ENCODE peak calls at places on chromosomes 13 and 19, in five cellular contexts. X is psoas muscle, R is adrenal gland, Z is colonic mucosa, S is ovary. J is an unnamed sample.

GRCh38 chr13:48749699-48750473 is 96.2 kb downstream of the CYSLTR2 start:
- DNase-seq in X (peak; percentile 85), R (peak; percentile 95), Z (peak; percentile 71), S (peak; percentile 79), J (peak; percentile 59)

GRCh38 chr13:110748271-110748670 is 34.8 kb downstream of the ING1 start:
- DNase-seq in X (no peak), R (no peak), Z (no peak), S (no peak), J (no peak)

GRCh38 chr19:10431254-10431942 is 11.1 kb downstream of the PDE4A start:
- DNase-seq in X (peak; percentile 53), R (no peak), Z (peak; percentile 50), S (no peak), J (peak; percentile 68)

GRCh38 chr13:20487927-20488326 is 37.7 kb downstream of the CRYL1 start:
- DNase-seq in X (no peak), R (no peak), Z (no peak), S (no peak), J (no peak)

GRCh38 chr19:42048992-42049391 is 21.0 kb downstream of the GRIK5 start:
- DNase-seq in X (no peak), R (no peak), Z (peak; percentile 64), S (no peak), J (peak; percentile 54)

GRCh38 chr19:12796146-12797071 is 5.1 kb downstream of the JUNB start:
- DNase-seq in X (peak; percentile 71), R (peak; percentile 82), Z (peak; percentile 83), S (peak; percentile 73), J (peak; percentile 79)

GRCh38 chr13:99085139-99085845 is 107.4 kb upstream of the DOCK9 start:
- DNase-seq in X (no peak), R (no peak), Z (peak; percentile 22), S (peak; percentile 13), J (no peak)

GRCh38 chr13:104140557-104140956 is 1074.3 kb upstream of the SLC10A2 start:
- DNase-seq in X (no peak), R (no peak), Z (no peak), S (no peak), J (no peak)

GRCh38 chr13:76854894-76855293 is 31.3 kb downstream of the KCTD12 start:
- DNase-seq in X (no peak), R (no peak), Z (no peak), S (no peak), J (no peak)

GRCh38 chr19:41541990-41542584 is 33.9 kb upstream of the CEACAM21 start:
- DNase-seq in X (peak; percentile 47), R (no peak), Z (peak; percentile 76), S (no peak), J (peak; percentile 83)

GRCh38 chr13:103187621-103188020 is 121.4 kb upstream of the SLC10A2 start:
- DNase-seq in X (no peak), R (no peak), Z (no peak), S (no peak), J (no peak)

GRCh38 chr13:32315255-32316029 is at the start of the genes BRCA2 and ZAR1L:
- DNase-seq in X (peak; percentile 89), R (peak; percentile 87), Z (peak; percentile 87), S (peak; percentile 79), J (peak; percentile 93)

GRCh38 chr13:22789027-22789593 is 391.7 kb upstream of the SGCG start:
- DNase-seq in X (no peak), R (no peak), Z (no peak), S (no peak), J (no peak)

GRCh38 chr13:28611021-28611420 is 47.9 kb upstream of the POMP start:
- DNase-seq in X (no peak), R (no peak), Z (no peak), S (no peak), J (no peak)

GRCh38 chr19:2273356-2274184 is 8.4 kb downstream of the PEAK3 start:
- DNase-seq in X (peak; percentile 84), R (peak; percentile 70), Z (peak; percentile 82), S (peak; percentile 65), J (peak; percentile 91)

GRCh38 chr13:42274386-42275097 is 2.6 kb downstream of the AKAP11 start:
- DNase-seq in X (no peak), R (no peak), Z (no peak), S (no peak), J (no peak)

GRCh38 chr19:11422163-11423068 is 3.3 kb upstream of the RGL3 start:
- DNase-seq in X (peak; percentile 70), R (peak; percentile 68), Z (peak; percentile 90), S (peak; percentile 48), J (peak; percentile 92)

GRCh38 chr19:2517881-2518601 is 42.1 kb downstream of the GADD45B start:
- DNase-seq in X (no peak), R (no peak), Z (no peak), S (no peak), J (no peak)

GRCh38 chr13:34128661-34129060 is 310.7 kb downstream of the RFC3 start:
- DNase-seq in X (no peak), R (no peak), Z (no peak), S (no peak), J (no peak)

GRCh38 chr19:294819-295686 is 3.9 kb upstream of the PLPP2 start:
- DNase-seq in X (no peak), R (no peak), Z (peak; percentile 42), S (no peak), J (peak; percentile 72)

GRCh38 chr19:56477429-56478338 is 539 bp upstream of the ZNF667 start:
- DNase-seq in X (peak; percentile 94), R (peak; percentile 96), Z (peak; percentile 87), S (peak; percentile 89), J (peak; percentile 84)

GRCh38 chr19:50050406-50051223 is 24.8 kb downstream of the ZNF473 start:
- DNase-seq in X (peak; percentile 84), R (peak; percentile 71), Z (peak; percentile 83), S (peak; percentile 70), J (peak; percentile 80)

GRCh38 chr19:55681131-55682087 is 6.4 kb downstream of the EPN1 start:
- DNase-seq in X (no peak), R (peak; percentile 83), Z (no peak), S (peak; percentile 72), J (no peak)

GRCh38 chr19:53879145-53880037 is 2.6 kb upstream of the PRKCG start:
- DNase-seq in X (peak; percentile 91), R (peak; percentile 73), Z (peak; percentile 91), S (peak; percentile 92), J (peak; percentile 93)

GRCh38 chr19:7458675-7459074 is 30.2 kb downstream of the PEX11G start:
- DNase-seq in X (no peak), R (peak; percentile 70), Z (no peak), S (no peak), J (no peak)

GRCh38 chr19:34363094-34363493 is 1.9 kb upstream of the GPI start:
- DNase-seq in X (no peak), R (no peak), Z (no peak), S (no peak), J (no peak)

GRCh38 chr13:41547253-41548000 is 90.1 kb downstream of the RGCC start:
- DNase-seq in X (peak; percentile 25), R (no peak), Z (peak; percentile 16), S (peak; percentile 17), J (no peak)

GRCh38 chr13:102968572-102969228 is 97.5 kb downstream of the SLC10A2 start:
- DNase-seq in X (no peak), R (no peak), Z (no peak), S (no peak), J (no peak)

GRCh38 chr13:52921194-52921593 is 72.8 kb upstream of the PCDH8 start:
- DNase-seq in X (no peak), R (peak; percentile 17), Z (no peak), S (no peak), J (no peak)

GRCh38 chr19:35216833-35217707 is 11.5 kb downstream of the FAM187B start:
- DNase-seq in X (no peak), R (peak; percentile 61), Z (peak; percentile 47), S (no peak), J (no peak)

GRCh38 chr13:99307648-99308339 is 595 bp upstream of the GPR183 start:
- DNase-seq in X (no peak), R (no peak), Z (no peak), S (no peak), J (no peak)

GRCh38 chr13:96809366-96810096 is 184.7 kb downstream of the OXGR1 start:
- DNase-seq in X (no peak), R (no peak), Z (no peak), S (no peak), J (no peak)

GRCh38 chr13:57270493-57270892 is 103.5 kb downstream of the PRR20E start:
- DNase-seq in X (no peak), R (no peak), Z (no peak), S (no peak), J (no peak)
- H3K4me1 ChIP-seq in X (no peaks in the 10 kb centered on the region), R (no peaks in the 10 kb centered on the region), Z (no peaks in the 10 kb centered on the region), S (no peaks in the 10 kb centered on the region), J (no peaks in the 10 kb centered on the region)

DNA sequence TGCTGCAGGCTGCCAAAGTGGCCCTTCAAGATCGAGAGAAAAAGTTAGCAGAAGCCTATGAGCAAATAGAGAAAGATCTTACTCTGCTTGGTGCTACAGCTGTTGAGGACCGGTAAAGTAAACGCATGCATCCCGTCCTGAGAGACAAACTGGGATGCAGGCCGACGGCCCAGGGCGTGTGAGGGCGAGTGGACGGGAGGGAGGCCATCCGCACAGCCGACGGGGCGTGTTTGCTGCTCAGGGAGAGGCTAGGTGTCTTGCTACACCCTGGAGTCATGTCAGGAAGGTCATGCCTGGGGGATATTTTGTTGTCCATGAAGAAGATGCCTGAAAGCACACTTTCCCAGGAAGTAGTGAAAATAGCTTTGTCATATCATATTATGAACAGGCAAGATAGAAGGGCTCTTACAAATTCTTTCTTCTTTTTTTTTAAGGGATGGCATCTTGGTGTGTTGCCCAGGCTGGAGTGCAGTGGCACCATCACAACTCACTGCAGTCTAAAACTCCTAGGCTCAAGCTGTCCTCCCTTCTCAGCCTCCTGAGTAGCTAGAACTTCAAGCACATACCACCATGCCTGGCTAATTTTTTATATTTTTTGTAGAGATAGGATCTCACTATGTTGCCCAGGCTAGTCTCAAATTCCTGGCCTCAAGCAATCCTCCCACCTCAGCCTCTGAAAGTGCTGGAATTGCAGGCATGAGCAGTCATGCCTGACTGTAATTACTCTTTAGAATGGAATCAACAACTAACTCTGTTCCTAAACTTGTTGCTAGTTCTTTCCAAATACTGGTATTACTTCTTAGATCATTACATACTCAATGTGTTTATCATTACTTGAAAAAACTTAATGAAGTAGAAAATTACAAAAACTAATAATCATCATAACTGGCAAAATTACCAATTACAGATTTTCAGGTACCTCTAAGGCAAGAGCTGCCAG is 117.6 kb upstream of the MCF2L start:
- DNase-seq in X (no peak), R (no peak), Z (no peak), S (no peak), J (no peak)
- H3K9me3 ChIP-seq in X (peaks cover 7% of the 10 kb centered on the region), R (no peaks in the 10 kb centered on the region), Z (no peaks in the 10 kb centered on the region), S (no peaks in the 10 kb centered on the region), J (no peaks in the 10 kb centered on the region)

GRCh38 chr13:95698047-95698749 is 21.3 kb downstream of the DNAJC3 start:
- DNase-seq in X (no peak), R (no peak), Z (no peak), S (no peak), J (no peak)
- TF ChIP-seq CTCF in X (no peak), R (no peak), Z (no peak), S (no peak), J (no peak)

GRCh38 chr19:13843104-13843921 is 33.6 kb upstream of the NANOS3 start:
- DNase-seq in X (peak; percentile 57), R (no peak), Z (peak; percentile 82), S (peak; percentile 73), J (peak; percentile 87)

GRCh38 chr19:13841339-13842293 is 35.3 kb upstream of the NANOS3 start:
- DNase-seq in X (peak; percentile 76), R (peak; percentile 52), Z (peak; percentile 82), S (no peak), J (peak; percentile 90)

GRCh38 chr19:13842294-13843103 is 34.4 kb upstream of the NANOS3 start:
- DNase-seq in X (peak; percentile 91), R (peak; percentile 84), Z (peak; percentile 85), S (peak; percentile 90), J (peak; percentile 88)

GRCh38 chr19:13846533-13847032 is 30.4 kb upstream of the NANOS3 start:
- DNase-seq in X (peak; percentile 89), R (peak; percentile 77), Z (peak; percentile 83), S (peak; percentile 67), J (peak; percentile 85)

GRCh38 chr19:13844130-13844631 is 32.8 kb upstream of the NANOS3 start:
- DNase-seq in X (no peak), R (no peak), Z (peak; percentile 44), S (no peak), J (peak; percentile 71)
- H3K4me1 ChIP-seq in X (peaks cover 36% of the 10 kb centered on the region), R (peaks cover 49% of the 10 kb centered on the region), Z (peaks cover 15% of the 10 kb centered on the region), S (peaks cover 20% of the 10 kb centered on the region), J (peaks cover 46% of the 10 kb centered on the region)

J was measured in mucosa of descending colon.